ENCODE peak calls at places on chromosomes 3 and 15, in five cellular contexts. J, U, I, E and D are unnamed samples.

GRCh38 chr3:73848173-73848751 is 223.5 kb upstream of the PDZRN3 start:
- DNase-seq in J (no peak), U (no peak), I (peak), E (no peak), D (peak)

GRCh38 chr3:15382405-15382923 is 44.9 kb downstream of the METTL6 start:
- DNase-seq in J (no peak), U (no peak), I (no peak), E (no peak), D (no peak)

GRCh38 chr3:32934150-32934742 is 17.2 kb upstream of the CCR4 start:
- DNase-seq in J (no peak), U (no peak), I (peak), E (no peak), D (no peak)

GRCh38 chr3:129533406-129533805 is 5.0 kb downstream of the RHO start:
- DNase-seq in J (no peak), U (no peak), I (no peak), E (no peak), D (no peak)

GRCh38 chr3:53162672-53163458 is 1.9 kb downstream of the PRKCD start:
- DNase-seq in J (no peak), U (peak), I (no peak), E (no peak), D (no peak)

GRCh38 chr3:13887746-13888300 is 8.0 kb upstream of the WNT7A start:
- DNase-seq in J (no peak), U (no peak), I (no peak), E (no peak), D (no peak)

GRCh38 chr3:20401253-20401652 is 215.2 kb upstream of the SGO1 start:
- DNase-seq in J (no peak), U (no peak), I (no peak), E (no peak), D (no peak)

GRCh38 chr15:66099950-66100671 is 153.4 kb downstream of the MEGF11 start:
- DNase-seq in J (no peak), U (no peak), I (no peak), E (no peak), D (no peak)

GRCh38 chr3:177760803-177761202 is 563.5 kb upstream of the TBL1XR1 start:
- DNase-seq in J (no peak), U (no peak), I (peak), E (no peak), D (no peak)

GRCh38 chr3:16402451-16402850 is 111.0 kb downstream of the RFTN1 start:
- DNase-seq in J (no peak), U (no peak), I (peak), E (no peak), D (no peak)